ENCODE peak calls at places on chromosomes 7 and 10, in six cellular contexts. B, T, A, S, O and Q are unnamed samples.

GRCh38 chr10:73076361-73077183 is 20.1 kb downstream of the P4HA1 start:
- DNase-seq in O (no peak), S (peak), A (no peak), B (no peak), T (peak), Q (no peak)

GRCh38 chr7:113774182-113774807 is 144.5 kb downstream of the PPP1R3A start:
- DNase-seq in B (no peak), T (peak), O (no peak), A (no peak), S (no peak), Q (peak)

GRCh38 chr10:124087672-124088634 is 5.4 kb downstream of the CHST15 start:
- DNase-seq in S (peak), O (no peak), T (no peak), A (no peak), B (no peak), Q (no peak)

GRCh38 chr7:29315302-29316270 is 121.0 kb downstream of the CHN2 start:
- DNase-seq in A (no peak), S (no peak), O (no peak), B (no peak), T (no peak), Q (no peak)

GRCh38 chr7:116954443-116954838 is 1.1 kb downstream of the ST7 start:
- DNase-seq in O (no peak), A (no peak), T (no peak), B (no peak), S (no peak), Q (no peak)

GRCh38 chr7:130887182-130888016 is 153.4 kb upstream of the KLF14 start:
- DNase-seq in S (no peak), A (no peak), T (peak), B (no peak), O (no peak), Q (no peak)

GRCh38 chr10:119478111-119479047 is 64.1 kb downstream of the RGS10 start:
- DNase-seq in O (peak), S (no peak), T (no peak), B (no peak), A (peak), Q (no peak)

GRCh38 chr10:14244147-14244546 is 86.6 kb downstream of the FRMD4A start:
- DNase-seq in S (no peak), B (no peak), O (no peak), T (no peak), A (no peak), Q (peak)